ENCODE peak calls at places on chromosomes 3 and 15, in five cellular contexts. Z is mucosa of descending colon, F is kidney, H is HAP-1, D is keratinocyte. T is an unnamed sample.

GRCh38 chr3:156675744-156676466 is 1.5 kb downstream of the TIPARP start:
- DNase-seq in Z (peak; percentile 61), F (no peak), H (peak; percentile 80), D (peak; percentile 77), T (peak; percentile 44)

GRCh38 chr15:53880353-53880752 is 97.9 kb upstream of the UNC13C start:
- DNase-seq in Z (no peak), F (no peak), H (no peak), D (no peak), T (no peak)

GRCh38 chr3:153245661-153246060 is 83.6 kb downstream of the RAP2B start:
- DNase-seq in Z (no peak), F (no peak), H (no peak), D (no peak), T (no peak)

GRCh38 chr3:194886836-194887235 is 201.2 kb downstream of the FAM43A start:
- DNase-seq in Z (no peak), F (no peak), H (no peak), D (no peak), T (no peak)

GRCh38 chr3:182979719-182980191 is 583 bp downstream of the DCUN1D1 start:
- DNase-seq in Z (no peak), F (no peak), H (peak; percentile 55), D (no peak), T (peak; percentile 57)

GRCh38 chr3:47010910-47011309 is 31.4 kb downstream of the NBEAL2 start:
- DNase-seq in Z (no peak), F (peak; percentile 20), H (no peak), D (no peak), T (no peak)

GRCh38 chr15:49366496-49366895 is 56.5 kb upstream of the FGF7 start:
- DNase-seq in Z (no peak), F (peak; percentile 51), H (no peak), D (no peak), T (no peak)

GRCh38 chr3:149581681-149582349 is 76.0 kb downstream of the WWTR1 start:
- DNase-seq in Z (no peak), F (no peak), H (no peak), D (peak; percentile 57), T (peak; percentile 71)

GRCh38 chr3:13484861-13485590 is 4.9 kb downstream of the HDAC11 start:
- DNase-seq in Z (peak; percentile 94), F (peak; percentile 95), H (peak; percentile 43), D (no peak), T (peak; percentile 89)

GRCh38 chr3:68256635-68257034 is 602.2 kb upstream of the SUCLG2 start:
- DNase-seq in Z (peak; percentile 12), F (no peak), H (peak; percentile 12), D (no peak), T (no peak)

GRCh38 chr15:62099171-62099601 is 32.4 kb downstream of the C2CD4A start:
- DNase-seq in Z (no peak), F (no peak), H (no peak), D (no peak), T (peak; percentile 42)

GRCh38 chr3:65548848-65549625 is 489.7 kb downstream of the MAGI1 start:
- DNase-seq in Z (peak; percentile 50), F (peak; percentile 75), H (no peak), D (no peak), T (peak; percentile 81)

GRCh38 chr15:52288051-52288942 is 7.3 kb downstream of the MYO5C start:
- DNase-seq in Z (peak; percentile 82), F (no peak), H (no peak), D (no peak), T (no peak)

GRCh38 chr15:70195808-70196304 is 98.1 kb upstream of the TLE3 start:
- DNase-seq in Z (peak; percentile 66), F (peak; percentile 95), H (no peak), D (no peak), T (peak; percentile 96)

GRCh38 chr15:63374686-63375520 is 6.7 kb downstream of the CA12 start:
- DNase-seq in Z (no peak), F (no peak), H (peak; percentile 56), D (no peak), T (peak; percentile 83)

GRCh38 chr15:67180514-67181191 is 73.8 kb downstream of the AAGAB start:
- DNase-seq in Z (no peak), F (no peak), H (no peak), D (no peak), T (no peak)

GRCh38 chr15:97995192-97995591 is 34.7 kb downstream of the ARRDC4 start:
- DNase-seq in Z (no peak), F (no peak), H (no peak), D (no peak), T (no peak)

GRCh38 chr3:129345971-129346370 is 67.3 kb downstream of the HMCES start:
- DNase-seq in Z (no peak), F (no peak), H (no peak), D (no peak), T (peak; percentile 43)

GRCh38 chr3:42014949-42015533 is 53.1 kb upstream of the ULK4 start:
- DNase-seq in Z (peak; percentile 63), F (peak; percentile 83), H (peak; percentile 49), D (no peak), T (peak; percentile 60)

GRCh38 chr3:128253150-128253549 is 99.9 kb downstream of the EEFSEC start:
- DNase-seq in Z (no peak), F (no peak), H (no peak), D (no peak), T (peak; percentile 33)

GRCh38 chr3:42123012-42123581 is 31.9 kb downstream of the TRAK1 start:
- DNase-seq in Z (no peak), F (no peak), H (no peak), D (no peak), T (peak; percentile 55)

GRCh38 chr3:134373278-134373941 is 837 bp downstream of the AMOTL2 start:
- DNase-seq in Z (peak; percentile 73), F (peak; percentile 95), H (peak; percentile 93), D (no peak), T (peak; percentile 93)

GRCh38 chr15:98286831-98287230 is 326.3 kb downstream of the ARRDC4 start:
- DNase-seq in Z (no peak), F (no peak), H (no peak), D (no peak), T (no peak)

GRCh38 chr15:51229907-51230328 is 108.5 kb downstream of the CYP19A1 start:
- DNase-seq in Z (no peak), F (no peak), H (no peak), D (no peak), T (peak; percentile 62)

GRCh38 chr15:29656636-29657475 is 165.4 kb downstream of the TJP1 start:
- DNase-seq in Z (no peak), F (no peak), H (peak; percentile 32), D (no peak), T (peak; percentile 46)

GRCh38 chr3:71432044-71432970 is 151.2 kb downstream of the FOXP1 start:
- DNase-seq in Z (no peak), F (peak; percentile 73), H (no peak), D (no peak), T (no peak)

GRCh38 chr3:69250014-69250413 is 127.6 kb upstream of the LMOD3 start:
- DNase-seq in Z (peak; percentile 64), F (no peak), H (peak; percentile 72), D (no peak), T (peak; percentile 6)

GRCh38 chr15:31344824-31345605 is 18.4 kb downstream of the KLF13 start:
- DNase-seq in Z (peak; percentile 89), F (peak; percentile 77), H (peak; percentile 24), D (no peak), T (no peak)

GRCh38 chr15:31347067-31347975 is 20.7 kb downstream of the KLF13 start:
- DNase-seq in Z (peak; percentile 70), F (no peak), H (no peak), D (no peak), T (no peak)

GRCh38 chr15:31347981-31348803 is 21.6 kb downstream of the KLF13 start:
- DNase-seq in Z (no peak), F (no peak), H (no peak), D (no peak), T (no peak)

GRCh38 chr15:31345606-31346366 is 19.2 kb downstream of the KLF13 start:
- DNase-seq in Z (peak; percentile 58), F (peak; percentile 72), H (no peak), D (no peak), T (no peak)

GRCh38 chr15:31346367-31347066 is 19.9 kb downstream of the KLF13 start:
- DNase-seq in Z (peak; percentile 39), F (no peak), H (no peak), D (no peak), T (no peak)
- H3K4me3 ChIP-seq in Z (no peak overlapping the region), F (peak overlapping the region; percentile 8), H (no peak overlapping the region), D (no peak overlapping the region), T (no peak overlapping the region)

GRCh38 chr15:44675911-44676310 is 12.4 kb upstream of the SPG11 start:
- DNase-seq in Z (no peak), F (no peak), H (no peak), D (no peak), T (no peak)
- H3K4me1 ChIP-seq in Z (no peaks in the 10 kb centered on the region), F (no peaks in the 10 kb centered on the region), H (no peaks in the 10 kb centered on the region), D (no peaks in the 10 kb centered on the region), T (no peaks in the 10 kb centered on the region)

DNA sequence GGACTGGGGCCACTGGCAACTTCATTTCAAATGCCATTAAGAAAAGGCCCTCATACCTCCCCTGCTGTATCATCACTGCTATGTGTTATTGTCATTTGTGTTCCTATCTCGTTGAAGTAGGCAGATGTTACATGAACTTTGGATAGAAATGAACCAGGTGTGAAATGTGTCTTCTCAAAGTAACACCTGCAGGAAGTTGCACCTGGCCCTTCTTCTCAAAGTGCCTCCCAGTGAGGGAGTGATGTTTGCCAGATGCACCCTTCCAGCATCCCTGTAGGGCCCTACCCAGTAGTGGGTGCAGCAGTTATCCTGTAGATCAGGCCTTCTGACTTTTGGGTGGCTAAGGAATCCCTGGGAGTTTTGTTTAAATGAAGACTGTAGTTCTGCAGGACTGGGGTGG is 197.7 kb upstream of the CTNNB1 start:
- DNase-seq in Z (no peak), F (no peak), H (no peak), D (no peak), T (no peak)
- H3K4me3 ChIP-seq in Z (no peak overlapping the region), F (no peak overlapping the region), H (no peak overlapping the region), D (no peak overlapping the region), T (no peak overlapping the region)

DNA sequence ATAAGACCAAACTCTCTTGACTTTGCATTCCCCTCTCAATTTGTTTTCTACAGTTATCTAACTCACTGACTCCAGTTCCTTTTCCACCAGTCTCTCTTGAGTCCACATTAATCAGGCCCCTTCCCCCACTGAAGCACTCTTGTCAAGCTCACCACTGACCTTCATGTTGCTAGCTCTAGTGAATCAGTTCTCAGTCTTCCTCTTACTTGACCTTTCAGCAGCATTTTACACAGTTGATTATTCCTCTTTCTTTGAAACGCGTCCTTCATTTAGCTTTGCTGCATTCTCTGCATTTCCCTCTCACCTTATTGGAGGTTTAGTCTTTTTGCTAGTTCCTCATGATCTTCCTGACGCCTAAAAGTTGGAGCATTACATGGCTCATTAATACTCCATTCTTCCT is 8.3 kb downstream of the PPP2R3A start:
- DNase-seq in Z (no peak), F (no peak), H (no peak), D (no peak), T (no peak)
- H3K4me1 ChIP-seq in Z (no peaks in the 10 kb centered on the region), F (peaks cover 14% of the 10 kb centered on the region), H (peaks cover 37% of the 10 kb centered on the region), D (peaks cover 20% of the 10 kb centered on the region), T (peaks cover 25% of the 10 kb centered on the region)

DNA sequence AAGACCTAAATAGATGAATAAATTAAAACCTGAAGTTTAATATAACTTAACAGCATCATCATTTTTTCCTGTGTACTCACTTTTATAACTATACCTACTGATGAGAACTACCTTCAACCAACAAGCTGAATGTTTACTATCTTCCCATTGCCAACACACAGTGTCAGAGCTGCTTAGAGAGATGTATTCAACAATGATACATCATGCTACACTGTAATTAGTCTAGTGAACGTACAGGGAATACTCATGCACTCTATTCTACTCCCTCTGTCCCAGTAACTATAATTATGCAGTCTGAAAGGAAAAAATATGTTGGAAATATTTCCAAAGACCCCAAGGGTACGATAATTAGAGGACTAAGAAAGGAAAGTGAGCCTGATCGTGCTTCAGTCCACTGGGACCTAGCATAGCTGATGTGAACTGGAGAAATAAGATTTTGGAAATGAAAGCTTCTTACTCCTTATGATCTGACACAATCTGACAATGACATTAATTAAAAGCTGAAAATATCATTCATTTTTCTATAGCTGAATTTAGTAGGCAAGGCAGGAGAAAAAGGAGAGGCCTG is 36.9 kb upstream of the FSIP1 start:
- DNase-seq in Z (no peak), F (no peak), H (no peak), D (no peak), T (no peak)
- H3K4me3 ChIP-seq in Z (no peak overlapping the region), F (no peak overlapping the region), H (no peak overlapping the region), D (no peak overlapping the region), T (no peak overlapping the region)